ENCODE peak calls at places on chromosomes 1 and 21, in five cellular contexts. X, U, B, W and D are unnamed samples.

GRCh38 chr1:227297073-227297793 is 21.1 kb downstream of the CDC42BPA start:
- DNase-seq in X (no peak), U (no peak), B (no peak), W (no peak), D (no peak)

GRCh38 chr1:233038581-233038980 is 88.2 kb downstream of the NTPCR start:
- DNase-seq in X (no peak), U (no peak), B (no peak), W (no peak), D (no peak)

GRCh38 chr21:41635874-41636273 is 127.9 kb upstream of the TMPRSS2 start:
- DNase-seq in X (no peak), U (no peak), B (no peak), W (no peak), D (no peak)

GRCh38 chr1:44947060-44947773 is 39.2 kb downstream of the EIF2B3 start:
- DNase-seq in X (no peak), U (no peak), B (peak; percentile 56), W (no peak), D (peak; percentile 17)

GRCh38 chr21:40345700-40346099 is 478.5 kb downstream of the PCP4 start:
- DNase-seq in X (no peak), U (no peak), B (no peak), W (no peak), D (no peak)

GRCh38 chr1:109151146-109151545 is 37.2 kb downstream of the ELAPOR1 start:
- DNase-seq in X (peak; percentile 67), U (no peak), B (peak; percentile 50), W (no peak), D (peak; percentile 92)

GRCh38 chr1:150543500-150544143 is 5.6 kb upstream of the ADAMTSL4 start:
- DNase-seq in X (no peak), U (no peak), B (no peak), W (no peak), D (no peak)

GRCh38 chr1:165910764-165911421 is 83.5 kb downstream of the UCK2 start:
- DNase-seq in X (no peak), U (no peak), B (peak; percentile 29), W (peak; percentile 45), D (no peak)

GRCh38 chr1:23478896-23479790 is 4.8 kb downstream of the ASAP3 start:
- DNase-seq in X (peak; percentile 42), U (no peak), B (peak; percentile 85), W (no peak), D (peak; percentile 39)

GRCh38 chr1:200409761-200410565 is at the start of gene ZNF281:
- DNase-seq in X (peak; percentile 95), U (peak; percentile 95), B (peak; percentile 94), W (peak; percentile 94), D (peak; percentile 96)

GRCh38 chr21:39675595-39675994 is 62.9 kb downstream of the B3GALT5 start:
- DNase-seq in X (no peak), U (no peak), B (no peak), W (no peak), D (no peak)

GRCh38 chr1:228228601-228229074 is 20.8 kb downstream of the OBSCN start:
- DNase-seq in X (no peak), U (no peak), B (no peak), W (no peak), D (no peak)

GRCh38 chr21:27649323-27649722 is 682.4 kb upstream of the ADAMTS5 start:
- DNase-seq in X (no peak), U (no peak), B (no peak), W (no peak), D (no peak)

GRCh38 chr1:54559771-54560231 is 11.8 kb downstream of the ACOT11 start:
- DNase-seq in X (no peak), U (no peak), B (peak; percentile 72), W (no peak), D (no peak)

GRCh38 chr1:219495737-219496408 is 117.0 kb downstream of the ZC3H11B start:
- DNase-seq in X (no peak), U (no peak), B (no peak), W (no peak), D (no peak)

GRCh38 chr1:36562181-36562685 is 79.5 kb upstream of the CSF3R start:
- DNase-seq in X (no peak), U (no peak), B (no peak), W (no peak), D (no peak)

GRCh38 chr1:163596541-163597258 is 274.9 kb downstream of the NUF2 start:
- DNase-seq in X (no peak), U (no peak), B (no peak), W (no peak), D (no peak)

GRCh38 chr1:113608371-113608770 is 150.9 kb downstream of the PHTF1 start:
- DNase-seq in X (no peak), U (no peak), B (no peak), W (no peak), D (peak; percentile 10)

GRCh38 chr1:213535679-213536078 is 452.1 kb upstream of the PROX1 start:
- DNase-seq in X (no peak), U (no peak), B (no peak), W (no peak), D (no peak)